ENCODE peak calls at places on chromosomes 3 and 15, in nine cellular contexts. X, V, Q, Z, O, T, R, D and S are unnamed samples.

GRCh38 chr15:33729648-33730047 is 238.6 kb upstream of the CHRM5 start:
- DNase-seq in X (no peak), V (no peak), Q (no peak), Z (no peak), O (no peak), T (no peak), R (peak; percentile 9), D (no peak), S (no peak)

GRCh38 chr15:43771816-43772215 is 5.0 kb downstream of the ELL3 start:
- DNase-seq in X (no peak), V (no peak), Q (no peak), Z (no peak), O (no peak), T (no peak), R (no peak), D (no peak), S (no peak)

GRCh38 chr3:197023998-197024651 is 5.5 kb downstream of the MELTF start:
- DNase-seq in X (peak; percentile 67), V (peak; percentile 48), Q (no peak), Z (no peak), O (no peak), T (no peak), R (no peak), D (no peak), S (no peak)

GRCh38 chr3:38266810-38267209 is 1.2 kb downstream of the SLC22A13 start:
- DNase-seq in X (no peak), V (no peak), Q (no peak), Z (no peak), O (no peak), T (no peak), R (no peak), D (no peak), S (no peak)

GRCh38 chr3:150319900-150320299 is 88.2 kb upstream of the TSC22D2 start:
- DNase-seq in X (no peak), V (no peak), Q (no peak), Z (no peak), O (peak; percentile 99), T (no peak), R (peak; percentile 75), D (no peak), S (no peak)

GRCh38 chr3:186160691-186161243 is 51.9 kb upstream of the ETV5 start:
- DNase-seq in X (no peak), V (no peak), Q (no peak), Z (no peak), O (no peak), T (no peak), R (peak; percentile 20), D (no peak), S (no peak)

GRCh38 chr3:102415553-102415952 is 19.3 kb upstream of the ZPLD1 start:
- DNase-seq in X (no peak), V (no peak), Q (no peak), Z (no peak), O (no peak), T (no peak), R (peak; percentile 20), D (no peak), S (peak; percentile 48)

GRCh38 chr3:31043184-31043819 is 148.8 kb upstream of the GADL1 start:
- DNase-seq in X (no peak), V (no peak), Q (no peak), Z (no peak), O (no peak), T (no peak), R (peak; percentile 23), D (no peak), S (no peak)

GRCh38 chr3:111333642-111334041 is 208.4 kb upstream of the CD96 start:
- DNase-seq in X (no peak), V (no peak), Q (no peak), Z (no peak), O (no peak), T (no peak), R (no peak), D (no peak), S (no peak)

GRCh38 chr3:53495518-53496501 is 1.4 kb downstream of the CACNA1D start:
- DNase-seq in X (no peak), V (peak; percentile 47), Q (peak; percentile 25), Z (peak; percentile 41), O (no peak), T (no peak), R (no peak), D (peak; percentile 10), S (no peak)

GRCh38 chr3:8436667-8437287 is 64.8 kb upstream of the LMCD1 start:
- DNase-seq in X (no peak), V (no peak), Q (no peak), Z (no peak), O (no peak), T (no peak), R (no peak), D (no peak), S (no peak)

GRCh38 chr3:182671942-182672341 is 121.4 kb upstream of the ATP11B start:
- DNase-seq in X (no peak), V (no peak), Q (no peak), Z (peak; percentile 51), O (no peak), T (no peak), R (peak; percentile 46), D (no peak), S (no peak)

GRCh38 chr15:38225381-38225780 is 27.3 kb upstream of the SPRED1 start:
- DNase-seq in X (no peak), V (no peak), Q (no peak), Z (no peak), O (no peak), T (no peak), R (no peak), D (no peak), S (no peak)

GRCh38 chr15:56243117-56243773 is 434 bp downstream of the RFX7 start:
- DNase-seq in X (peak; percentile 68), V (peak; percentile 71), Q (peak; percentile 61), Z (peak; percentile 55), O (no peak), T (peak; percentile 24), R (peak; percentile 56), D (peak; percentile 50), S (peak; percentile 34)

DNA sequence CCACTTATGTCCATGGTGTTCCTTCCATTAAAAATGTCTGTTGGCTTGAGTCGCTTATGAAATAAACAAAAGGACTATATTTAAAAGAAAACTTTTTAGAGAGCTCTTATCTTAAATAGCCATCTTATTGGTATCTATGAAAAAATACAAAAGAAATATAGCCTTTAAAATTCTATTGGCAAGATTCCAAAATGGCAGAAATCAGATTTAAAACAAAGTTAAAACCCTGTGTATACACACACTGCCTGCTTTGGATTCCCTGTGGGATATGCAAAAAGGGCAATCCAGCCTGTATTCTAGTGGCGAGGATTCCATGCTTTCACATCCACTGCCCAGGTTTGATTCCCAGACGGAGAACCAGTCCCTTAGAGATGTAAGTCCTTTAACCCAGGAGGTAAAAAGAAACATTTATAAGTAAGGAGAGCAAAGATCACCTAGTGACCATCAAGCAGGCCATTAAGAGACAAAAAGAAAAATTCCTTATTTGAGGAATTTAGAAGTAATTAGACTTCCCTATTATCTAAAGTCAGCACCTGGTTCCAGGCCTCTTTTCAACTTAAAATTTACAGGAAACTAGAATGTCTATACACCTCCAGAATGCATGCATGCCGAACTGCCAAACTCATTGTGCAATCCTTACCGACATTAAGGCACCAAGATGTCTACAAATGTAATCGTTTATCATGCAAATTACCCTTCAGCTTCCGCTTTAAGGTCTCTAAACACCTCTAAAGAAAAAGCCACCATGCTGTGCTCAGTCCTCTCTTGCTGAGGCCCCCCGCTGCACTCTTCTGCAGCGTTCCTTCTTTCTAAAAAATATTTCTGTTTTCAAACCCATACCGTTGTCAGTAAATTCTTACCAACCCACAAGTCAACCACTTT is 69.6 kb upstream of the STRIT1 start:
- DNase-seq in X (no peak), V (no peak), Q (no peak), Z (no peak), O (no peak), T (no peak), R (peak; percentile 13), D (no peak), S (no peak)
- H3K27me3 ChIP-seq in X (no peaks in the 10 kb centered on the region), V (no peaks in the 10 kb centered on the region), Q (no peaks in the 10 kb centered on the region), Z (no peaks in the 10 kb centered on the region), O (no peaks in the 10 kb centered on the region), T (no peaks in the 10 kb centered on the region), R (no peaks in the 10 kb centered on the region), D (no peaks in the 10 kb centered on the region), S (no peaks in the 10 kb centered on the region)

GRCh38 chr15:99930696-99931095 is 197.5 kb upstream of the LYSMD4 start:
- DNase-seq in X (no peak), V (no peak), Q (no peak), Z (no peak), O (no peak), T (no peak), R (no peak), D (no peak), S (no peak)
- H3K27me3 ChIP-seq in X (no peaks in the 10 kb centered on the region), V (no peaks in the 10 kb centered on the region), Q (no peaks in the 10 kb centered on the region), Z (no peaks in the 10 kb centered on the region), O (no peaks in the 10 kb centered on the region), T (no peaks in the 10 kb centered on the region), R (peaks cover 32% of the 10 kb centered on the region), D (peaks cover 7% of the 10 kb centered on the region), S (no peaks in the 10 kb centered on the region)

DNA sequence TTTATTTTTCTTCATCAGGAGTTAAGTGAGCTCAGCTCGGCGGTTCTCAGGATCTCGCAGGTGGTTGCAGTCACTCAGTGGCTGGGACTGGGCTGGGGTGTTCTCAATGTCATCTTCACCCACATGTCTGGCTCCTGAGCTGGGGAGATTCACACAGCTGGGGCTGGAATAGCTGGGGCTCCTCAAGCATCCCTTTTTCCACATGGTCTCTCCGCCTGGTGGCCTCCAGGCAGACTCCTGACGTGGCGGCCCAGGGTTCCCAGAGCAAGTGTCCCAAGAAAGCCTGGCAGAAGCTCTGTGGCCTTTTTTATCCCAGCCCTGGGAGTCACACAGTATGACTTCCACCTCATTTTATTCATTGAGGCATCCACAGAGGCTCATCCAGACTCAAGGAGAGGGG is 84.1 kb upstream of the ANKRD34C start:
- DNase-seq in X (no peak), V (no peak), Q (no peak), Z (no peak), O (no peak), T (no peak), R (no peak), D (no peak), S (no peak)
- H3K27me3 ChIP-seq in X (no peaks in the 10 kb centered on the region), V (peaks cover 2% of the 10 kb centered on the region), Q (no peaks in the 10 kb centered on the region), Z (no peaks in the 10 kb centered on the region), O (peaks cover 4% of the 10 kb centered on the region), T (no peaks in the 10 kb centered on the region), R (no peaks in the 10 kb centered on the region), D (peaks cover 16% of the 10 kb centered on the region), S (no peaks in the 10 kb centered on the region)

GRCh38 chr3:174016186-174016585 is 618.6 kb downstream of the NLGN1 start:
- DNase-seq in X (no peak), V (no peak), Q (no peak), Z (no peak), O (peak; percentile 26), T (no peak), R (peak; percentile 39), D (no peak), S (no peak)

DNA sequence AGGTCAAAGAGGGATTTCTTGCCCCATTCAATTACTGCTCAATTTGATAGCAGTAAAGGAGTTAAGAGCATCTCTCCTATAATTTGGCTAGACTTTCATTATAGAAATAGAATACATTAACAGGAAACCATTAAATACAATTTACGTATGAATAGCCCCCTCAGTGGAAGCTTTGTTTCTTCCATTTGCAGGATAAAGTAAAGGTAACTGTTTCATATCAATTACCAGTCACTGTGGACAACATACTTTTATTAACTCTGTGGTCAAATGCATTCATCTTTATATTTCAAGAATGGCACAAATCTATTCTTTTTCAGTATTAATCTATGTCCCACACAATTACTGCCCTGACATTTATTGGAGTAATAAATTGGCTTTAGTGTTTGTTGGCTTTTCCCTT is 613.4 kb downstream of the NLGN1 start:
- DNase-seq in X (no peak), V (no peak), Q (no peak), Z (no peak), O (no peak), T (no peak), R (no peak), D (no peak), S (no peak)
- H3K27me3 ChIP-seq in X (no peaks in the 10 kb centered on the region), V (no peaks in the 10 kb centered on the region), Q (no peaks in the 10 kb centered on the region), Z (no peaks in the 10 kb centered on the region), O (no peaks in the 10 kb centered on the region), T (no peaks in the 10 kb centered on the region), R (no peaks in the 10 kb centered on the region), D (no peaks in the 10 kb centered on the region), S (no peaks in the 10 kb centered on the region)

GRCh38 chr15:74133071-74133702 is 2.8 kb downstream of the ISLR2 start:
- DNase-seq in X (no peak), V (no peak), Q (no peak), Z (no peak), O (no peak), T (no peak), R (no peak), D (peak; percentile 13), S (no peak)
- H3K27me3 ChIP-seq in X (peaks cover 54% of the 10 kb centered on the region), V (peaks cover 52% of the 10 kb centered on the region), Q (peaks cover 4% of the 10 kb centered on the region), Z (peaks cover 8% of the 10 kb centered on the region), O (peaks cover 81% of the 10 kb centered on the region), T (peaks cover 57% of the 10 kb centered on the region), R (peaks cover 83% of the 10 kb centered on the region), D (peaks cover 71% of the 10 kb centered on the region), S (peaks cover 59% of the 10 kb centered on the region)